ENCODE peak calls at places on chromosomes 1 and 21, in six cellular contexts. J is D341Med, Q is neural crest cell, K is T-helper 17 cell, P is upper lobe of right lung, R is stomach. L is an unnamed sample.
A peak's percentile ranks its signal among the peaks of the same experiment; 100 is the strongest.

GRCh38 chr1:12556368-12556930 is 61.6 kb downstream of the DHRS3 start:
- DNase-seq in J (peak; percentile 25), Q (no peak), K (no peak), P (peak; percentile 74), R (no peak), L (peak; percentile 69)

GRCh38 chr1:147890177-147890790 is 12.3 kb upstream of the GJA8 start:
- DNase-seq in J (peak; percentile 89), Q (peak; percentile 87), K (peak; percentile 21), P (peak; percentile 89), R (peak; percentile 74), L (peak; percentile 70)

GRCh38 chr1:223102797-223103533 is 40.1 kb downstream of the TLR5 start:
- DNase-seq in J (no peak), Q (no peak), K (no peak), P (no peak), R (peak; percentile 59), L (no peak)

GRCh38 chr1:29254346-29254745 is 18.0 kb downstream of the PTPRU start:
- DNase-seq in J (no peak), Q (no peak), K (no peak), P (no peak), R (no peak), L (no peak)

GRCh38 chr1:4745560-4745959 is 91.2 kb downstream of the AJAP1 start:
- DNase-seq in J (no peak), Q (no peak), K (no peak), P (no peak), R (no peak), L (peak; percentile 42)

GRCh38 chr1:26286064-26286416 is 6.2 kb downstream of the SH3BGRL3 start:
- DNase-seq in J (no peak), Q (no peak), K (no peak), P (no peak), R (no peak), L (no peak)

GRCh38 chr21:45826733-45827692 is 154.6 kb upstream of the COL6A1 start:
- DNase-seq in J (no peak), Q (no peak), K (no peak), P (no peak), R (no peak), L (no peak)

GRCh38 chr1:40047769-40048168 is 7.2 kb downstream of the CAP1 start:
- DNase-seq in J (no peak), Q (no peak), K (no peak), P (no peak), R (no peak), L (no peak)

GRCh38 chr21:44966135-44967081 is 26.6 kb downstream of the SLX9 start:
- DNase-seq in J (no peak), Q (no peak), K (no peak), P (no peak), R (no peak), L (no peak)

GRCh38 chr1:201713093-201713810 is 115.7 kb upstream of the IPO9 start:
- DNase-seq in J (no peak), Q (no peak), K (no peak), P (peak; percentile 89), R (peak; percentile 83), L (peak; percentile 89)

GRCh38 chr1:218803351-218803997 is 370.2 kb upstream of the LYPLAL1 start:
- DNase-seq in J (no peak), Q (no peak), K (no peak), P (no peak), R (no peak), L (no peak)

L was measured in left lung.